ENCODE peak calls at places on chromosomes 13 and 19, in five cellular contexts. J, T, R, V and Y are unnamed samples.

GRCh38 chr19:7685546-7686445 is 5.2 kb downstream of the TRAPPC5 start:
- DNase-seq in J (peak), T (no peak), R (no peak), V (no peak), Y (no peak)

GRCh38 chr19:7673995-7674667 is 2.8 kb upstream of the MCEMP1 start:
- DNase-seq in J (peak), T (peak), R (no peak), V (no peak), Y (no peak)

GRCh38 chr13:39148513-39148961 is 110.3 kb downstream of the NHLRC3 start:
- DNase-seq in J (peak), T (peak), R (peak), V (no peak), Y (peak)

GRCh38 chr13:65064967-65065366 is 2165.2 kb downstream of the PCDH9 start:
- DNase-seq in J (no peak), T (no peak), R (no peak), V (no peak), Y (no peak)

GRCh38 chr13:113239357-113239756 is 29.9 kb downstream of the CUL4A start:
- DNase-seq in J (no peak), T (no peak), R (no peak), V (no peak), Y (no peak)

GRCh38 chr13:81929988-81930387 is 1589.1 kb upstream of the SPRY2 start:
- DNase-seq in J (no peak), T (no peak), R (peak), V (no peak), Y (peak)

GRCh38 chr19:17902701-17903100 is 30.1 kb upstream of the CCDC124 start:
- DNase-seq in J (peak), T (peak), R (peak), V (peak), Y (no peak)

GRCh38 chr19:46551175-46551574 is 50.0 kb upstream of the CALM3 start:
- DNase-seq in J (no peak), T (no peak), R (no peak), V (no peak), Y (no peak)

GRCh38 chr13:31437975-31438374 is 238.2 kb downstream of the B3GLCT start:
- DNase-seq in J (peak), T (no peak), R (no peak), V (no peak), Y (no peak)

GRCh38 chr19:5059191-5059579 is 90.3 kb downstream of the KDM4B start:
- DNase-seq in J (peak), T (no peak), R (no peak), V (no peak), Y (no peak)

GRCh38 chr19:35718345-35719041 is 690 bp downstream of the KMT2B start:
- DNase-seq in J (peak), T (no peak), R (no peak), V (no peak), Y (no peak)

GRCh38 chr13:59178344-59178743 is 985.4 kb downstream of the DIAPH3 start:
- DNase-seq in J (no peak), T (no peak), R (no peak), V (no peak), Y (no peak)

GRCh38 chr19:58117841-58118575 is 20.0 kb upstream of the ZSCAN18 start:
- DNase-seq in J (peak), T (no peak), R (no peak), V (no peak), Y (no peak)

GRCh38 chr19:49850221-49850486 is 805 bp upstream of the PTOV1 start:
- DNase-seq in J (no peak), T (no peak), R (no peak), V (no peak), Y (no peak)

GRCh38 chr19:49847731-49848696 is 2.9 kb upstream of the PTOV1 start:
- DNase-seq in J (peak), T (peak), R (peak), V (peak), Y (peak)

GRCh38 chr19:49848938-49849337 is 2.0 kb upstream of the PTOV1 start:
- DNase-seq in J (no peak), T (no peak), R (no peak), V (no peak), Y (no peak)

GRCh38 chr19:49850487-49851342 is at the start of gene PTOV1:
- DNase-seq in J (peak), T (peak), R (peak), V (peak), Y (no peak)

DNA sequence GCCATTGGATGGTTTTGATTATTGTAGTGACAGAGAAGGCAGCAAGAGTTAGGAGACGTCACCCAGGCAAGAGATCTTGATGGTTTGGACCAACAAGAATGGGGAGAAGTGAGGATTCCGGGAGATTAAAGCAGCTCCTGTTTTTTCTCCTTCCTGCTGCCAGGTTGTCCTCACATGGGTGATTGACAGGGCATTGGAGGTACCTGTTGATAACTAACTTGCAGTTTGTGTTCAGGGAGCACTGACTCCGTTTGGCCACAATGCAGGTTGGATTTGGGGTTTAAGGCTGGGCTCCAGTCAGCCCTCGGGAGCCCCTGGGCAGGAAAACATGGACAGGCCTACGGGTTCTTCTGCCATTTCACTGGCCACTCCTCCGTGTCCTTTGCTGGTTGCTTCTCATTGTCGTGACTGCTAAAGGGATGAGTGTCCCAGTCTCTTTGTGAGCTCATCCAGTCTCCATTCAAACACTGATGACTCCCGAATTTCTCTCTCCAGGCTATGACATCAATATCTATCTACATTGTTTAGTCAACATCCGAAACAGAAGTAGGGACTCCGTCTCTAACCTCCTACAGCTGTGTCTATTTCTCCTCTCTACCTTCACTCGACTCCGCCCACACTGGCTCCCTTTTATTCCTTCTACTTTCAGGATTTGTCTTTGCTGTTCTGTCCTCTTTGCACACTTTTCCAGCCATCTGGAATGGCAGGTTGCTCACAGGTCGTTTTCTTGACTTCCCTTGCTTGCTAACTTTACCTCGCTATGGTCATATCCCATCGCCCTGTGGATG is 1.3 kb upstream of the PTOV1 start:
- DNase-seq in J (no peak), T (no peak), R (no peak), V (no peak), Y (no peak)
- H3K4me3 ChIP-seq in J (peak), T (peak), R (peak), V (no peak), Y (peak)

GRCh38 chr13:53782400-53783030 is 753.9 kb downstream of the OLFM4 start:
- DNase-seq in J (peak), T (peak), R (peak), V (no peak), Y (peak)

GRCh38 chr13:53783466-53783865 is 754.9 kb downstream of the OLFM4 start:
- DNase-seq in J (no peak), T (no peak), R (no peak), V (no peak), Y (no peak)

GRCh38 chr13:53781941-53782340 is 753.3 kb downstream of the OLFM4 start:
- DNase-seq in J (no peak), T (no peak), R (no peak), V (no peak), Y (no peak)

GRCh38 chr13:53775807-53776206 is 747.2 kb downstream of the OLFM4 start:
- DNase-seq in J (no peak), T (no peak), R (no peak), V (no peak), Y (no peak)

GRCh38 chr13:53778937-53779336 is 750.3 kb downstream of the OLFM4 start:
- DNase-seq in J (no peak), T (no peak), R (no peak), V (no peak), Y (no peak)
- TF ChIP-seq CTCF in J (no peak), T (no peak), R (no peak), V (no peak), Y (no peak)

DNA sequence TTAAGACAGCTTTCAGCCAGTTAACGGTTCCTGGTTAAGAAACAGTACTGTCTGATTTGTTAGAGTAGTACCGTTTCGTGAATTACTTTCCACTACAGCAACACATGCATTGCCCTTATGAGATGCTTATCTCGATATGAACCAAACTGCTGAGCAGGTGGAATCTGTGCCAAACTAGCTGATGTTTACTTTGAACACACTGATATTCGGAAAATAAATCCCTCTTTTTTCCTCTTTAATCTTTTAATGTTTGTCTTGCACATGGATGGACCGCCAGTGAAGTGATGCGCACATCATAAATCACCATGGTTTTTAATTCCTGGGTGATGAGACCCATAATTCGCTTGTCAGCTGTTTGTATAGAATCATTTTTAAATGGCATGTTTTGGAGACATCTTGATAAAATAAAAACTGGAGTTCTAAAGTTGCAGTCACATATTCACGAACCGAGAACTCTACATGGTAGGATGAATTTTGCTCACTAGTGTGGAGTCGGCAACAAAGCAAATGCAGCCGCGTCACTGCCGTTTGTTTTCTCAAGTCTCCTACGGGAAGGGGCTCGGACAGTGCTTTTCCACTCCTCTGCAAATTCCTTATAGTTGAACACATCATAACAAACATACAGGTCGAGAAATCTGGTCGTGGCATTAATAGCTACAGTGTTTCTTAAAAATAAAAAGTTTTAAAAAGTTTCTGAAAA is 1.1 kb downstream of the GJA3 start:
- DNase-seq in J (no peak), T (peak), R (no peak), V (no peak), Y (no peak)
- H3K4me3 ChIP-seq in J (peak), T (peak), R (peak), V (peak), Y (peak)

GRCh38 chr19:12756150-12756883 is 4.7 kb downstream of the BEST2 start:
- DNase-seq in J (no peak), T (no peak), R (no peak), V (no peak), Y (no peak)
- TF ChIP-seq CTCF in J (no peak), T (no peak), R (no peak), V (no peak), Y (no peak)